ENCODE peak calls at places on chromosomes 12 and 14, in seven cellular contexts. V is fibroblast of lung, U is astrocyte, O is GM12878, J is mammary epithelial cell, G is Karpas-422, E is HCT116. A is an unnamed sample. For H4K20me1, the result is how much of the 10 kb centered on the place peaks cover.

GRCh38 chr12:3135522-3136461 is 58.6 kb downstream of the TSPAN9 start:
- DNase-seq in V (peak), U (peak), O (peak), J (peak), G (peak), E (peak), A (peak)

GRCh38 chr12:51840966-51841365 is 7.6 kb downstream of the FIGNL2 start:
- DNase-seq in V (no peak), U (no peak), O (no peak), J (no peak), G (no peak), E (no peak), A (no peak)

GRCh38 chr12:21925296-21925913 is 15.8 kb downstream of the ABCC9 start:
- DNase-seq in V (no peak), U (no peak), O (no peak), J (no peak), G (no peak), E (no peak), A (no peak)

GRCh38 chr12:70121562-70121961 is 121.7 kb upstream of the CNOT2 start:
- DNase-seq in V (no peak), U (no peak), O (no peak), J (peak), G (no peak), E (no peak), A (no peak)

GRCh38 chr14:95192306-95192705 is 35.0 kb upstream of the DICER1 start:
- DNase-seq in V (no peak), U (no peak), O (no peak), J (no peak), G (no peak), E (no peak), A (peak)

GRCh38 chr12:52691076-52691764 is 11.0 kb upstream of the KRT1 start:
- DNase-seq in V (no peak), U (no peak), O (no peak), J (no peak), G (no peak), E (no peak), A (peak)

GRCh38 chr12:70854138-70854537 is 66.4 kb downstream of the PTPRR start:
- DNase-seq in V (peak), U (no peak), O (no peak), J (no peak), G (no peak), E (no peak), A (no peak)

GRCh38 chr14:77375164-77375950 is 1.5 kb downstream of the TMED8 start:
- DNase-seq in V (no peak), U (no peak), O (no peak), J (no peak), G (peak), E (no peak), A (no peak)

DNA sequence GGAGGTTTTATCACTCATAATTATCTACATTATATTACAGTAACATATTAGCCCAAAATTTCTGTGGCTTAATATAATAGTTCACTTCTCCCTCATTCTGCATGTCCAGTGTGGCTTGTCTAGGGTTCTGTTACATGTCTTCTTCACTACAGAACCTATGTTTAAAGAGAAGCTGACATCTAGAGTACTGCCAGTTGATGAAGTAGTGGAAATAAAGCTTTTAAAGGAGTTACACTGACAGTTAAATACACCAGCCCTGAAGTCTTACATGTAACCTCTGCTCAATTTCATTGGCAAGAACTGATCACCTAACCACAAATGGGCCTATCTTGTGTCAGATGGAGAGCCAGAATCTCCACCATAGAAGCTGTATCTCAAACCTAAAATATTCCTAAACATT is 32.9 kb downstream of the RPS6KA5 start:
- DNase-seq in V (no peak), U (no peak), O (no peak), J (no peak), G (no peak), E (no peak), A (no peak)
- H2AFZ ChIP-seq in V (no peak), U (no peak), O (no peak), J (no peak), G (no peak), E (no peak), A (no peak)

GRCh38 chr12:78490841-78491240 is 373.7 kb upstream of the SYT1 start:
- DNase-seq in V (no peak), U (peak), O (no peak), J (no peak), G (no peak), E (no peak), A (no peak)

GRCh38 chr12:78489990-78490389 is 374.6 kb upstream of the SYT1 start:
- DNase-seq in V (no peak), U (peak), O (no peak), J (no peak), G (no peak), E (no peak), A (no peak)

GRCh38 chr12:78494911-78495310 is 369.7 kb upstream of the SYT1 start:
- DNase-seq in V (peak), U (peak), O (no peak), J (peak), G (no peak), E (no peak), A (no peak)
- H3K9ac ChIP-seq in V (no peak), U (no peak), O (no peak), J (no peak), G (no peak), E (no peak), A (no peak)

GRCh38 chr14:75143761-75144527 is 17.1 kb upstream of the NEK9 start:
- DNase-seq in V (no peak), U (no peak), O (no peak), J (no peak), G (no peak), E (no peak), A (no peak)
- H4K20me1 ChIP-seq in V (under half), U (under half), O (under half), J (under half), G (under half), E (under half), A (under half)

GRCh38 chr12:6643569-6644256 is 3.5 kb downstream of the ACRBP start:
- DNase-seq in V (no peak), U (no peak), O (no peak), J (no peak), G (no peak), E (no peak), A (no peak)
- H2AFZ ChIP-seq in V (no peak), U (no peak), O (peak), J (no peak), G (no peak), E (no peak), A (no peak)

DNA sequence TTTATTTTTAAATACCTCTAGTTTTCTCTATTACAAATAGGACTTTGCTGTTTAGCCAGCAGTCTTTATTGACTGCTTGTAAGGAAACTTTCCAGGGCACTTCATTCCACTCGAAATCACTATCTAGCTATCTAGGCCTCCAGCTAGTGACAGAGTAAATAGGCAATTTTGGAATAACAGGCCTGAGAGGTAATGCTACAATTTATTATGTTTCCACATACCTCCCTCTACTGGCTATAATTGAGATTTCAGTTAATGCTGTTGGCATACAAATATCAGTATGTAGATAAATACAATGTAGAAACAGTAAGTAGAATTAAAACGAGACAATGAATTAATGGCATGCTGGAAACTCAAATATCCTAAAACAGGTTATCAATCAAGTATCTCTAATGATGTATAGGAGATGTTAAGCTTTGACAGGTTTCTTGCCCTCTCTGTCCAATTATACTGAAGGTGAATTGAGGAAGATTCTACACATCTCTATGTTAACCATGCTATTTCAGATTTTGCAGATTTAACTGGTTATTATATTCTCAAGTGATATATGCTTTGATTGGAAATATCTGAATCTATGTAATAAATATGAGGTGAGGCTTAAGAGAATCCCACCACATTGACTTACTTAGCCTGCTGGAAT is 7.2 kb downstream of the DTD2 start:
- DNase-seq in V (peak), U (peak), O (no peak), J (peak), G (peak), E (peak), A (peak)
- H3K9ac ChIP-seq in V (no peak), U (no peak), O (no peak), J (no peak), G (no peak), E (no peak), A (no peak)

A was measured in neural progenitor cell.